ENCODE peak calls at places on chromosomes 11 and 22, in six cellular contexts. One of them, this sample, is unnamed.

GRCh38 chr11:71206186-71206585 is 46.2 kb downstream of the SHANK2 start:
- DNase-seq in AG10803: peak; percentile 8
- DNase-seq in suprapubic skin: no peak
- DNase-seq in lung: no peak
- DNase-seq in cardiac muscle cell: peak; percentile 54
- DNase-seq in uterus: no peak
- DNase-seq in this sample: no peak

GRCh38 chr11:71447791-71448256 is 369 bp downstream of the DHCR7 start:
- DNase-seq in uterus: no peak
- DNase-seq in lung: peak; percentile 39
- DNase-seq in suprapubic skin: no peak
- DNase-seq in cardiac muscle cell: peak; percentile 18
- DNase-seq in AG10803: peak; percentile 2
- DNase-seq in this sample: no peak

GRCh38 chr11:30314625-30315024 is 8.3 kb upstream of the ARL14EP start:
- DNase-seq in cardiac muscle cell: peak; percentile 15
- DNase-seq in uterus: no peak
- DNase-seq in AG10803: peak; percentile 16
- DNase-seq in lung: no peak
- DNase-seq in suprapubic skin: no peak
- DNase-seq in this sample: no peak

GRCh38 chr11:47887910-47888569 is 39.9 kb upstream of the NUP160 start:
- DNase-seq in uterus: no peak
- DNase-seq in lung: no peak
- DNase-seq in cardiac muscle cell: no peak
- DNase-seq in suprapubic skin: no peak
- DNase-seq in AG10803: no peak
- DNase-seq in this sample: no peak

GRCh38 chr11:5809122-5809519 is 397 bp downstream of the OR52N2 start:
- DNase-seq in AG10803: no peak
- DNase-seq in cardiac muscle cell: peak; percentile 2
- DNase-seq in suprapubic skin: no peak
- DNase-seq in lung: no peak
- DNase-seq in uterus: no peak
- DNase-seq in this sample: no peak

GRCh38 chr22:27317156-27317555 is 484.4 kb downstream of the MN1 start:
- DNase-seq in AG10803: no peak
- DNase-seq in cardiac muscle cell: peak; percentile 56
- DNase-seq in uterus: no peak
- DNase-seq in lung: no peak
- DNase-seq in suprapubic skin: no peak
- DNase-seq in this sample: no peak

GRCh38 chr11:78594814-78595213 is 20.1 kb upstream of the NARS2 start:
- DNase-seq in suprapubic skin: no peak
- DNase-seq in AG10803: no peak
- DNase-seq in cardiac muscle cell: no peak
- DNase-seq in lung: no peak
- DNase-seq in uterus: no peak
- DNase-seq in this sample: no peak

GRCh38 chr11:103648670-103649400 is 387.6 kb upstream of the DDI1 start:
- DNase-seq in suprapubic skin: no peak
- DNase-seq in cardiac muscle cell: peak; percentile 73
- DNase-seq in lung: no peak
- DNase-seq in AG10803: peak; percentile 49
- DNase-seq in uterus: no peak
- DNase-seq in this sample: no peak

GRCh38 chr11:118436639-118437045 is 350 bp downstream of the KMT2A start:
- DNase-seq in uterus: no peak
- DNase-seq in suprapubic skin: peak; percentile 72
- DNase-seq in lung: no peak
- DNase-seq in AG10803: no peak
- DNase-seq in cardiac muscle cell: peak; percentile 30
- DNase-seq in this sample: peak; percentile 85

GRCh38 chr11:34358258-34358665 is 452 bp upstream of the ABTB2 start:
- DNase-seq in suprapubic skin: peak; percentile 81
- DNase-seq in cardiac muscle cell: peak; percentile 69
- DNase-seq in uterus: peak; percentile 74
- DNase-seq in lung: peak; percentile 55
- DNase-seq in AG10803: peak; percentile 37
- DNase-seq in this sample: peak; percentile 94

GRCh38 chr22:46908641-46909107 is 146.2 kb downstream of the TBC1D22A start:
- DNase-seq in suprapubic skin: no peak
- DNase-seq in AG10803: no peak
- DNase-seq in uterus: no peak
- DNase-seq in cardiac muscle cell: no peak
- DNase-seq in lung: no peak
- DNase-seq in this sample: no peak

GRCh38 chr11:125241104-125241503 is 76.6 kb downstream of the PKNOX2 start:
- DNase-seq in suprapubic skin: no peak
- DNase-seq in cardiac muscle cell: peak; percentile 78
- DNase-seq in lung: no peak
- DNase-seq in AG10803: no peak
- DNase-seq in uterus: no peak
- DNase-seq in this sample: no peak

GRCh38 chr11:125881291-125881690 is 6.2 kb upstream of the HYLS1 start:
- DNase-seq in AG10803: no peak
- DNase-seq in suprapubic skin: no peak
- DNase-seq in uterus: no peak
- DNase-seq in lung: no peak
- DNase-seq in cardiac muscle cell: no peak
- DNase-seq in this sample: no peak

GRCh38 chr11:76152086-76152658 is 54.1 kb downstream of the WNT11 start:
- DNase-seq in cardiac muscle cell: peak; percentile 85
- DNase-seq in lung: peak; percentile 90
- DNase-seq in AG10803: peak; percentile 74
- DNase-seq in uterus: peak; percentile 88
- DNase-seq in suprapubic skin: peak; percentile 92
- DNase-seq in this sample: no peak

GRCh38 chr11:122954455-122954854 is 27.2 kb downstream of the BSX start:
- DNase-seq in AG10803: no peak
- DNase-seq in uterus: no peak
- DNase-seq in lung: no peak
- DNase-seq in suprapubic skin: no peak
- DNase-seq in cardiac muscle cell: no peak
- DNase-seq in this sample: no peak

GRCh38 chr22:28955817-28956216 is 72.4 kb downstream of the ZNRF3 start:
- DNase-seq in lung: no peak
- DNase-seq in cardiac muscle cell: no peak
- DNase-seq in suprapubic skin: no peak
- DNase-seq in AG10803: peak; percentile 29
- DNase-seq in uterus: no peak
- DNase-seq in this sample: no peak

GRCh38 chr22:39434243-39434653 is 22.6 kb upstream of the MGAT3 start:
- DNase-seq in uterus: no peak
- DNase-seq in AG10803: peak; percentile 18
- DNase-seq in cardiac muscle cell: no peak
- DNase-seq in suprapubic skin: peak; percentile 56
- DNase-seq in lung: no peak
- DNase-seq in this sample: no peak

DNA sequence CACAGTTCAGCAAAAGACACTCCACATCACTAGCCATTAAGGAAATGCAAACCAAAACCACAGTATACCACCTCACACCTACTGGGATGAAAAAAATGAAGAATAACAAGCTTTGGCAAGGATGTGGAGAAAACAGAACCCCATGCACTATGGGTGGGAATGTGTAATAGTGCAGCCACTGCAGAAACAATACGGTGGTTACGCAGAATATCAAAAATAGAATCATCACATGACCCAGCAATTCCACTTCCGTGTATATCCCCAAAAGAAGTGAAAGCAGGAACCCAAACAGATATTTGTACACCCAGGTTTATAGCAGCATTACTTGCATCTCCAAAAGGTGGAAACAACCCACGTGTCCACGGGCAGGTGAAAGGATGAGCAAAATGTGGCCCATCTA is 20.8 kb downstream of the CARS1 start:
- DNase-seq in cardiac muscle cell: no peak
- DNase-seq in suprapubic skin: no peak
- DNase-seq in uterus: no peak
- DNase-seq in lung: no peak
- DNase-seq in AG10803: no peak
- DNase-seq in this sample: no peak
- H3K4me3 ChIP-seq in cardiac muscle cell: no peak overlapping the region
- H3K4me3 ChIP-seq in suprapubic skin: no peak overlapping the region
- H3K4me3 ChIP-seq in uterus: no peak overlapping the region
- H3K4me3 ChIP-seq in lung: no peak overlapping the region
- H3K4me3 ChIP-seq in AG10803: no peak overlapping the region
- H3K4me3 ChIP-seq in this sample: no peak overlapping the region

DNA sequence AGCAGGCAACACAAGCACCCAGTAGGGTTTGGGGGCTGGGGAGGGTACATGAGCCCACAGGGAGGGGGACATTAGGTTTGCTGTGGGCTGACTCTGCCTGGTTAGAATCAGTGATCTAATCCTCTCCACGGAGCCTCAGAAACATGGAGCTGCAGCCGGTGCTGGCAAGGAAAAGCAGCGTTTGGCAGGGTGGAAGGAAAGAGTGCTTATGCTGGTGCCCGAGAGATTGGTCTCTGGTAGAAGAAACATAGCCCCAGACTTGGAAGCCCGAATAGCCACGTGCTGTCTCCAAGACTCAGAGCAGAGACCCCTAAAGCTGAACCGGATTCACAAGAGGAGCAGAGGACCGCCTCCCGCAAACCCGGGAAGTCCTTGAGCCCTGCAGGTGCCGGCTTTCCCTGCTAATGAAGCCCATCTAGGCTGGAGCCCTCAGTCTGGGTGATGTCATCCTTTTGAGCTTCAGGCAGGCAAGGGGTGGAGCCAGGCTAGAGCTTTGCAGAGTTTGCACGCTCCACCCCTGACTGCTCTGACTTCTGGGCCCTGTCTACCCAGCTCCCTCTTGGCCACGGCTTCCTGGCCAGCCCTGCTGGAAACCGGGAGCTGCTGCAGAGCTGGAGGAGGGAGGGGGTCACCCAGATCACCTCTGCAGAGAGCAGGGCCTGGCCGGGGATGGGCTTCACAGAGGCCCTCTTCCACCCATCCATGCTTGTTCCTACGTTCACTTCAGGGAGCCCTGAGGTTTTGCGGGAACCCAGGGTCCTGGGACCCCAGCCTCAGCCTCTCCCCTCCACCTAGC is 35.0 kb upstream of the JAM3 start:
- DNase-seq in cardiac muscle cell: peak; percentile 88
- DNase-seq in lung: peak; percentile 75
- DNase-seq in suprapubic skin: peak; percentile 84
- DNase-seq in uterus: peak; percentile 91
- DNase-seq in AG10803: peak; percentile 84
- DNase-seq in this sample: no peak
- H3K4me3 ChIP-seq in cardiac muscle cell: no peak overlapping the region
- H3K4me3 ChIP-seq in lung: no peak overlapping the region
- H3K4me3 ChIP-seq in suprapubic skin: peak overlapping the region; percentile 28
- H3K4me3 ChIP-seq in uterus: peak overlapping the region; percentile 6
- H3K4me3 ChIP-seq in AG10803: peak overlapping the region; percentile 42
- H3K4me3 ChIP-seq in this sample: peak overlapping the region; percentile 22

GRCh38 chr11:44743326-44743725 is 16.6 kb downstream of the TSPAN18 start:
- DNase-seq in lung: no peak
- DNase-seq in uterus: no peak
- DNase-seq in AG10803: no peak
- DNase-seq in suprapubic skin: no peak
- DNase-seq in cardiac muscle cell: no peak
- DNase-seq in this sample: no peak

GRCh38 chr11:44744160-44744559 is 17.4 kb downstream of the TSPAN18 start:
- DNase-seq in AG10803: peak; percentile 78
- DNase-seq in cardiac muscle cell: no peak
- DNase-seq in uterus: no peak
- DNase-seq in suprapubic skin: no peak
- DNase-seq in lung: no peak
- DNase-seq in this sample: no peak

GRCh38 chr11:44740967-44741366 is 14.2 kb downstream of the TSPAN18 start:
- DNase-seq in AG10803: no peak
- DNase-seq in suprapubic skin: no peak
- DNase-seq in cardiac muscle cell: no peak
- DNase-seq in uterus: no peak
- DNase-seq in lung: no peak
- DNase-seq in this sample: no peak

GRCh38 chr11:44742470-44742869 is 15.7 kb downstream of the TSPAN18 start:
- DNase-seq in suprapubic skin: no peak
- DNase-seq in AG10803: no peak
- DNase-seq in uterus: no peak
- DNase-seq in lung: no peak
- DNase-seq in cardiac muscle cell: no peak
- DNase-seq in this sample: no peak

DNA sequence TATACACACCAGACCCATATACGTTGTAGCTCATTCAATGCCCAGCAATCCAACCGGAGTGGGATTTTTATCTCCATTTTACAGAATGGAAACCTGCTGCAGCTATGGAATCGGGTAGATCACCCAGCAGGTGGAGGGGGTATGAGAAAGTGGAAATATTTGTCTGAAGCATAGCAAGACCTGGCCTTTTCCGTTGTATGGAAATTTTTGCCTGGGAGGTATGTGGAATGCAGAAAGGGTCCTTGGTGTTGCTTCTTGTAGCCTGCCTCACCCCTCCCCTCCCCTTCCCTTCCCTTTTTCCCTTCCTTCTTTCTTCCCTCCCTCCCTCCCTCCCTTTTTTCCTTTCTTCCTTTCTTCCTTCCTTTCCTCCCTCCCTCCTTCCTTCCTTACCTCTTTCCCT is 15.2 kb downstream of the TSPAN18 start:
- DNase-seq in AG10803: no peak
- DNase-seq in suprapubic skin: no peak
- DNase-seq in uterus: no peak
- DNase-seq in lung: no peak
- DNase-seq in cardiac muscle cell: no peak
- DNase-seq in this sample: no peak
- H3K4me3 ChIP-seq in AG10803: no peak overlapping the region
- H3K4me3 ChIP-seq in suprapubic skin: no peak overlapping the region
- H3K4me3 ChIP-seq in uterus: no peak overlapping the region
- H3K4me3 ChIP-seq in lung: no peak overlapping the region
- H3K4me3 ChIP-seq in cardiac muscle cell: no peak overlapping the region
- H3K4me3 ChIP-seq in this sample: no peak overlapping the region

GRCh38 chr22:25451480-25452114 is 112.9 kb upstream of the GRK3 start:
- DNase-seq in lung: no peak
- DNase-seq in uterus: no peak
- DNase-seq in AG10803: no peak
- DNase-seq in suprapubic skin: no peak
- DNase-seq in cardiac muscle cell: no peak
- DNase-seq in this sample: no peak

GRCh38 chr22:25453557-25453956 is 110.9 kb upstream of the GRK3 start:
- DNase-seq in cardiac muscle cell: no peak
- DNase-seq in lung: no peak
- DNase-seq in uterus: no peak
- DNase-seq in AG10803: no peak
- DNase-seq in suprapubic skin: no peak
- DNase-seq in this sample: no peak

GRCh38 chr22:25449781-25450317 is 114.6 kb upstream of the GRK3 start:
- DNase-seq in AG10803: peak; percentile 21
- DNase-seq in suprapubic skin: no peak
- DNase-seq in lung: no peak
- DNase-seq in cardiac muscle cell: no peak
- DNase-seq in uterus: no peak
- DNase-seq in this sample: no peak

GRCh38 chr22:25452116-25452700 is 112.3 kb upstream of the GRK3 start:
- DNase-seq in lung: no peak
- DNase-seq in uterus: no peak
- DNase-seq in suprapubic skin: no peak
- DNase-seq in cardiac muscle cell: peak; percentile 44
- DNase-seq in AG10803: peak; percentile 40
- DNase-seq in this sample: no peak

DNA sequence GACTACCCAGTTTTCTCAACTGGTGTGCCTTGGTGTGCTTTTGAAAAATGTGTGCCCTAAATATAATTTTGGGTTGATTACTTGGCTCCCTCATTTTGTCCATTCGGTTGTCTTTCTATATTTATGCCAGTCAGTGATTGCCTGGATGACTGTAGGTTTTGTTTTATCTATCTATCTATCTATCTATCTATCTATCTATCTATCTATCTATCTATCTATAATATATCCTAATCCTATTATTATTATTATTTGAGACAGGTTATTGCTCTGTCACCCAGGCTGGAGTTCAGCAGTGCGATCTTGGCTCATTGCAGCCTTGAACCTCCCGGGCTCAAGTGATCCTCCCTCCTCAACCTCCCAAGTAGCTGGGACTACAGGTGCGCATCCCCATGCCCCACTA is 111.4 kb upstream of the GRK3 start:
- DNase-seq in suprapubic skin: no peak
- DNase-seq in uterus: no peak
- DNase-seq in cardiac muscle cell: no peak
- DNase-seq in AG10803: no peak
- DNase-seq in lung: no peak
- DNase-seq in this sample: no peak
- H3K4me3 ChIP-seq in suprapubic skin: no peak overlapping the region
- H3K4me3 ChIP-seq in uterus: no peak overlapping the region
- H3K4me3 ChIP-seq in cardiac muscle cell: no peak overlapping the region
- H3K4me3 ChIP-seq in AG10803: no peak overlapping the region
- H3K4me3 ChIP-seq in lung: no peak overlapping the region
- H3K4me3 ChIP-seq in this sample: no peak overlapping the region

This sample was measured in vagina.